ENCODE peak calls at places on chromosome 4, in four cellular contexts. D is A549, K is ovary, C is gastrocnemius medialis. I is an unnamed sample.

GRCh38 chr4:152014280-152014679 is 253.5 kb upstream of the GATB start:
- DNase-seq in D (no peak), C (no peak), K (no peak), I (no peak)

GRCh38 chr4:86831262-86832090 is 17.7 kb downstream of the SLC10A6 start:
- DNase-seq in D (peak), C (peak), K (peak), I (no peak)

GRCh38 chr4:55887594-55887993 is 34.1 kb downstream of the EXOC1 start:
- DNase-seq in C (no peak), D (peak), K (no peak), I (no peak)

GRCh38 chr4:151744614-151745013 is 16.2 kb downstream of the GATB start:
- DNase-seq in D (peak), K (no peak), C (no peak), I (no peak)

GRCh38 chr4:16026155-16026761 is 57.6 kb downstream of the PROM1 start:
- DNase-seq in C (no peak), K (no peak), D (peak), I (no peak)

GRCh38 chr4:3862640-3863420 is 96.6 kb downstream of the ADRA2C start:
- DNase-seq in K (no peak), D (no peak), C (no peak), I (no peak)

GRCh38 chr4:72286185-72286584 is 254.4 kb downstream of the NPFFR2 start:
- DNase-seq in C (no peak), D (peak), K (no peak), I (no peak)

GRCh38 chr4:73729534-73730165 is 10.7 kb upstream of the CXCL8 start:
- DNase-seq in K (peak), D (peak), C (peak), I (no peak)

GRCh38 chr4:138182838-138183426 is 59.2 kb downstream of the SLC7A11 start:
- DNase-seq in K (no peak), C (no peak), D (peak), I (no peak)

GRCh38 chr4:15516494-15516893 is 46.8 kb downstream of the CC2D2A start:
- DNase-seq in K (no peak), C (no peak), D (no peak), I (no peak)

GRCh38 chr4:128332086-128332485 is 44.5 kb upstream of the PGRMC2 start:
- DNase-seq in C (no peak), K (no peak), D (no peak), I (no peak)

GRCh38 chr4:106365613-106366012 is 3.0 kb downstream of the GIMD1 start:
- DNase-seq in D (peak), K (no peak), C (no peak), I (no peak)

GRCh38 chr4:84944952-84945351 is 21.5 kb downstream of the WDFY3 start:
- DNase-seq in C (no peak), K (no peak), D (no peak), I (no peak)

GRCh38 chr4:38013461-38014366 is 53.5 kb downstream of the PTTG2 start:
- DNase-seq in D (no peak), K (no peak), C (peak), I (no peak)

GRCh38 chr4:94244087-94244828 is 36.6 kb downstream of the SMARCAD1 start:
- DNase-seq in K (no peak), C (no peak), D (no peak), I (no peak)

GRCh38 chr4:150248181-150248580 is 169.9 kb downstream of the DCLK2 start:
- DNase-seq in C (no peak), D (no peak), K (no peak), I (peak)

GRCh38 chr4:84661191-84661944 is 78.4 kb downstream of the CDS1 start:
- DNase-seq in K (no peak), D (no peak), C (no peak), I (no peak)

GRCh38 chr4:117326091-117326490 is 240.7 kb upstream of the TRAM1L1 start:
- DNase-seq in D (no peak), C (no peak), K (no peak), I (no peak)

GRCh38 chr4:27811928-27812327 is 951.3 kb downstream of the STIM2 start:
- DNase-seq in D (no peak), C (no peak), K (no peak), I (no peak)

GRCh38 chr4:47839259-47839658 is 1.4 kb upstream of the CORIN start:
- DNase-seq in K (no peak), C (no peak), D (peak), I (no peak)

DNA sequence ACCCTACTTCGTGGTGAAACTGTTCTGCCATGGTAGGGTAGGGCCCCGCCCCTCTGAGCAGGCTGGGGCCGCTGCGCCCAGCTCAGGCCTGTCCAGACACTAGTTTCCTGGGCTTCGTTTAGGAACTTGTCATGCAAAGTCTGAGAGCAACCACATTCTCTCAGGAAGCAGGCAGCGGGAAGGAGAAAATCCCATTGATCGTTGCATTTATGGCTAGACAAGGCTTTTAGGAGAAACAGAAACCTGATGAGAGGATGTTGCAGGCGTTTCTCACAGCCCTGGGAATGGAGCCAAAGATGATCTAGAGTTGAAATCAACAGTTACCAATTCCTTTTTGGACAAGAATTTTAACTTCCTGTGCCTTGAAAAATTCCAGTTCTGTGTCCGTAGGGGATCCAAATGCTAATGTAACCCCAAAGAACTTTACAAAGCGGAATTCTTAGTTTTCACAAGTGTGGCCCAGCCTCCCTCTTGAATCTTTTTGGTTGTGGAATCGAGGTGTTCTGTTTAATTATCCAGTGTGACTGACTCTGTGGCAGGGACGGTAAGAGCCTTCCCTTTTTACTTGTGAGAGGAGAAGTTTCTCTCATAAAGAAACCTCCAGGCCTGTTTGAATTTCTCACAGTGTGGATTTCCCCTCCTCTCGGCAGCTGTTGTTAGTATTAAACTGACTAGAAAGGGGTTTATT is 4.5 kb upstream of the CXCL9 start:
- DNase-seq in K (no peak), C (no peak), D (no peak), I (no peak)
- H3K27ac ChIP-seq in K (no peak), C (peak), D (no peak), I (peak)

DNA sequence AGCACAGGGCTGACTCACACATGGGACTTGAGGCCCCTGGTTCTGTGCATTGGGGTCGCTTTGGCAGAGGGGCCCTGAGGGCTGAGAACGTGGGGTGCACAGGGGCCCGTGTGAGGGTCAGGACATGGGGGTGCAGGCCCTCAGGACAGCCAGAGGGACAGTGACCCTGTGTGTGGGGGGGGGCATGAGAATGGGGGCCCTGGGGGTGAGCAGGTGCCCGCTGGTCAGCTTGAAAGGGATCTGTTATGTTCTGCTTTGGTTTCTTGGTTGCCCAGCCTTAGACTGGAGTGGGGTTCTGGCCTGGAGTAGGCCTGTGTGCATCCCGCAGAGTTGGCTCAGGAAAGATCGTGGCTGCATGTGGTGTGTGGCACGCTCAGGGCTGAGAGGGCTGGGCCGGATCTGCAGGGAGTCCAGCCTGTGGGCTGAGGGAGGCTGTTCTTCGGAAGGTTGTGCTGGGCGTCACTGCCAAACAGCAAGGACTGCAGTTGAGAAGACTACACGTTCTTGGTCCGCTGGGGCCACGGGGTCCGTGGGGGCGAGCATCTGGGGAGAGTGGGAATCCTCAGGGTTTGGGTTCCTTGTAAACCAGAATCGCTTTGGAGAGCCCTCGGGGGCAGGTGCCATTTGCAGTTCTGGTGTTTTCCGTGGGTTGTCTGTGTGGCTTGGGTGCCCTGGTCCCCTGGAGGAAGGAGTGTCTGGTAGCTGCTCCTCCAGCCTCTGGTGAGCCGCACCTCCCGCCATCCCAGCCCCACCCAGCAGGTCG is 15.2 kb upstream of the UVSSA start:
- DNase-seq in D (no peak), C (no peak), K (no peak), I (no peak)
- TF ChIP-seq CTCF in D (no peak), C (no peak), K (no peak), I (no peak)

GRCh38 chr4:163164591-163164990 is 2.1 kb downstream of the NAF1 start:
- DNase-seq in D (no peak), C (no peak), K (no peak), I (no peak)

GRCh38 chr4:163164110-163164509 is 2.6 kb downstream of the NAF1 start:
- DNase-seq in C (no peak), K (no peak), D (no peak), I (no peak)

GRCh38 chr4:163165217-163166017 is 1.3 kb downstream of the NAF1 start:
- DNase-seq in D (no peak), K (no peak), C (no peak), I (no peak)

GRCh38 chr4:163167333-163167626 is 590 bp upstream of the NAF1 start:
- DNase-seq in K (no peak), D (peak), C (no peak), I (no peak)

DNA sequence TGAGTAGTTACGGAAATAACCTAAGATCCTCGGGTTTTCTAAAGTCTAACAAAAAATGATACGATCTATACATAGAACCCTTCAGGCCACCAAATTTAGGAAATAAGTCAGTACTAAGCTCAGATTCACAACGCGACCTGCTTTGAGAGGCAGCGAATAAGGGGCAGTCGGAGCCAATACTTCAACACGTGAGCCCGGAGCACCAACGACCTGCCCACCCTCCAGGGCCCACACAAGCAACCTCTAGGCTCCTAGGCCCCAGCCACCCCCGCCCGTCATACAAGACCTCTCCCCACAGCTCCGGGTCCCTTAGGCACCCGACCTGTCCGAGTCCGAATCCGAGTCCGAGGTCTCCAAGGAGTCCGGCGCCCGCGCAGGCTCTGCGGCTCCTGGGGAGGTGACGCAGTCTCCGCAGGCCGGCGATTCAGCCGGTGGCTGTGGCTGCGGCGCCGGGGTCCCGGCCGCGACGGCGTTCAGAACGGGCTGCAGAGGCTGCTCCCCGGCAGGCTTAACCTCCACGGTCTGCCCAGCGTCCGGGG is 580 bp downstream of the NAF1 start:
- DNase-seq in D (peak), K (peak), C (peak), I (no peak)
- TF ChIP-seq POLR2A in D (no peak), K (no peak), C (no peak), I (no peak)

GRCh38 chr4:53763813-53764597 is 172.7 kb upstream of the LNX1 start:
- DNase-seq in D (no peak), C (no peak), K (peak), I (peak)
- H3K27ac ChIP-seq in D (no peak), C (no peak), K (no peak), I (no peak)

GRCh38 chr4:177064724-177065394 is 244.8 kb upstream of the NEIL3 start:
- DNase-seq in D (peak), C (no peak), K (no peak), I (no peak)
- TF ChIP-seq CTCF in D (no peak), C (no peak), K (no peak), I (no peak)

DNA sequence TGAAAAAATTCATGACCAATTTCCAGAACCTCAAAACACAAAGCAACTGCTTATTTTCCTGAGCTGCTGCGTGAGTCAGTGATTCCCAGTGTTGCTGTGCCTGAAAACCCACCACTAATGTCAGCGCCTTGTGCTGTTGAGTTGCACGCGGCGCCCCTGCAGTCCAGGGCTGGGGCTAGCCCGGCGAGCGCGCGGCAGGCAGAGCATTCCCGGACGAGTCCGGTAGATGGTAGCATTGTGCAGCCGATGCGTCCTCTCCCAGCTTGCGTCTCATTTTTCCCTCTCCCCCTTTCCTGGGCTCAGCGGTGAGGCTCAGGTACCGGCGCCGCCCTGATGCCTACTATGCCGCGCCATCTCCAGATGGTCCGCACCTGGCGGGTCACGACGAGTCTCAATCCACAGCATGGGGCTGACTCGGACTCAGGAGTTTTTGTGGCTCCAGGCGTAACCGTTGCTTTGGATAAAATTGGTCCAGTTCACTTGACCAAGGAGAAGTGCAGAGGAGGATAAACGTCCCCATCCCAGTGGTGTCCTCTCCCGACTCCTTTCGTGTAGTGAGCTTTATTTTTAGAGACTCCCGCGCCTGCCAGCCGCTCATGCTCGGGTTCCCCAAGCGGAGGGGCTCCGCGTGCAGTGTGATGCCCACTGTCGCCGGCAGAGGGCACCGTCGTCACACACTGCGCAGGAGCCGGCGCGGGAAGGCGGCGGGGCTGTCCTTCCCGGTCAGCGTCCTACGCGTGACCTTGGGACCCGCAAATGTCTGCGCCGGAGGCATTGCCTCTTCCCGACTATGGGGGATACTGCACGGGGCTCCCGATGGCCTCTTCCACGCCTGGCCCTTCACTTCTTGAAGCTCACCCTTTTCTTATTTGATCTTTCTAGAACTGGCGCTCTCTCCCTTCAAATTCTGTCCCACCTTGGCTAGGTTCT is 53.6 kb upstream of the IGFBP7 start:
- DNase-seq in C (peak), K (peak), D (peak), I (peak)
- TF ChIP-seq POLR2A in C (no peak), K (no peak), D (no peak), I (no peak)

DNA sequence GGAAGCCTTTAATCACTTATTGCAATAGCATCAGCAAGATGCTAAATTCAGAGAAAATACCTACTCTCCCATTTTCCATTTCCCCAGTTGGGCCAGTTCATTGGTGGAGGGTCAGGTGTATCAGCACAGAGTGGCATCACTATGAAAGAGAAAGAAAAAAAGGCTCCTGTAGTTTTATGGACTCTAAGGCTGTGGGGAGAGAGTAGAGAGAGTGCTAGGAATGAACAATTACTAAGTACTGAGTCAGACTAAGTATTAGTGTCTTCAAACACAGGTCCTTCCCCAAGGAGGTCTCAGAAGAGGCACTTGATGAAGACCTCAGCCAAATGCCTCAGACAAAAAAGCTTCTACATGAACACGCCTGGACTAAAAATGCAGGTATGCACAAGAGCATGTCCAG is 1061.9 kb downstream of the FSTL5 start:
- DNase-seq in D (no peak), C (no peak), K (no peak), I (no peak)
- H3K27ac ChIP-seq in D (no peak), C (no peak), K (no peak), I (no peak)

DNA sequence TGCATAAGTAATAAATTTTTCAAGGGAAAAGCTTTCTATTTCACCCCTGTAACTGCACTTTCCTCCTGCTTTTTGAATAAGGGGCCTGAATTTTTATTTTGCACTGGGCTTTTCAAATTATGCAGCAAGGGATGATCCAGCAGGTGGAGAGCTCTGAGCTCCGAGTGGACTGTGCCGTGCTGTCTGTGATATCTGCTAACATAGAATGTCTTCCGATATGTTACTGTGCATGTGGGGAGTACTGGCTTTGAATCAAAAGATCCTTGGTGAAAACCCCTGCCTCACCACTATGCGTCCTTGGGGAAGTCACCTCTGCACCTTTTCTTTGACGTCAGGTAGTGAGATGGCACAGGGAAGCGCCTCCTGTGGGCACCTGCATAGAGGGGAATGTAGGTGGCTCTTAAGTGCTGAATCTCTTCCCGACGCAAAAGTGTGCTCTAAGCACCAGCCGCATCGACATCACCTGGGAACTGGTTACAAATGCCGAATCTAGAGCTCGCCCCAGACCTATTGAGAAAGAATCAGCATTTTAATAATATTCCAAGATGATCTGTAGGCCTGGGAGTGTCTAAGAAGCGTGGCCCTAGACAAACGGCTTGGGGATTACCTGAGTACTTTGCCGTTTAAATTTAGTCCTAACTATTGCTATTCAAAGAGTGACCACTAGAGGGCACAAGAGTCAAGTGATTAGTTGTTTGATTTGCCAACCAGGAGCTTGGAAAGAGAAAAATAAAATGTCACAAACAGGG is 19.2 kb upstream of the WFS1 start:
- DNase-seq in K (no peak), D (peak), C (no peak), I (no peak)
- TF ChIP-seq CTCF in K (peak), D (peak), C (peak), I (peak)

DNA sequence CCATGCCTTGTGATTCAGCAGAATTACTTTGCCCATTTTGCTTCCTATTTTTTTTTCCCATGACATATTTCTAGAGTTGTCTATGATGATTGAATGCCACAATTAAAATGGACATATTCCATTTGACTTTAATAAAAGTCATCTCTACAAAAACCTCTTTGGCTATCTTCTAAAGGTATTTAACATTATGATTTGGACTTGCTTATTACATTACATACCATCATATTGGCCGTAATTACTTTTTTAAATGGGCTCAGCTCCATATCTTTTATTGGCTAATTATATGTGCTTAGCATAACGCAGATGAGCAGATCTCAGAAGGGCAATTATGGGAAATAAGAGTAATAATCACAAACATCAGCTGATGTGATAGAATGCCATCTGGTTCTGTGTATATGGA is 4.5 kb upstream of the LNX1 start:
- DNase-seq in D (no peak), C (no peak), K (no peak), I (no peak)
- TF ChIP-seq POLR2A in D (no peak), C (no peak), K (no peak), I (no peak)

GRCh38 chr4:135277980-135278315 is 1076.4 kb upstream of the PABPC4L start:
- DNase-seq in K (no peak), C (no peak), D (no peak), I (no peak)

GRCh38 chr4:135277116-135277979 is 1075.8 kb upstream of the PABPC4L start:
- DNase-seq in K (no peak), C (no peak), D (no peak), I (no peak)

GRCh38 chr4:135269125-135269772 is 1067.7 kb upstream of the PABPC4L start:
- DNase-seq in C (no peak), D (no peak), K (no peak), I (no peak)

GRCh38 chr4:135274461-135274860 is 1072.9 kb upstream of the PABPC4L start:
- DNase-seq in C (no peak), K (no peak), D (no peak), I (no peak)
- H3K27ac ChIP-seq in C (no peak), K (no peak), D (no peak), I (no peak)